ENCODE peak calls at places on chromosomes 13 and 19, in four cellular contexts. One of them, this sample, is unnamed.

GRCh38 chr19:34556500-34556899 is 74.9 kb downstream of the WTIP start:
- DNase-seq in right lobe of liver: no peak
- DNase-seq in left ventricle myocardium inferior: no peak
- DNase-seq in endothelial cell: peak
- DNase-seq in this sample: peak

GRCh38 chr19:4183967-4184717 is 1.7 kb downstream of the ANKRD24 start:
- DNase-seq in endothelial cell: no peak
- DNase-seq in left ventricle myocardium inferior: no peak
- DNase-seq in right lobe of liver: peak
- DNase-seq in this sample: no peak

GRCh38 chr13:31930901-31931522 is 100.6 kb upstream of the FRY start:
- DNase-seq in endothelial cell: no peak
- DNase-seq in left ventricle myocardium inferior: no peak
- DNase-seq in right lobe of liver: no peak
- DNase-seq in this sample: no peak

GRCh38 chr13:51125495-51126226 is 14.6 kb upstream of the C13orf42 start:
- DNase-seq in endothelial cell: peak
- DNase-seq in right lobe of liver: no peak
- DNase-seq in left ventricle myocardium inferior: peak
- DNase-seq in this sample: peak

GRCh38 chr13:40982772-40983171 is 36.3 kb downstream of the ELF1 start:
- DNase-seq in left ventricle myocardium inferior: no peak
- DNase-seq in endothelial cell: peak
- DNase-seq in right lobe of liver: no peak
- DNase-seq in this sample: peak

GRCh38 chr19:41889896-41890295 is 6.9 kb downstream of the ARHGEF1 start:
- DNase-seq in endothelial cell: no peak
- DNase-seq in right lobe of liver: no peak
- DNase-seq in left ventricle myocardium inferior: no peak
- DNase-seq in this sample: no peak

GRCh38 chr19:31271569-31271911 is 77.7 kb downstream of the TSHZ3 start:
- DNase-seq in endothelial cell: no peak
- DNase-seq in left ventricle myocardium inferior: no peak
- DNase-seq in right lobe of liver: no peak
- DNase-seq in this sample: no peak

GRCh38 chr19:18431351-18432197 is 6.4 kb downstream of the ISYNA1 start:
- DNase-seq in right lobe of liver: no peak
- DNase-seq in endothelial cell: no peak
- DNase-seq in left ventricle myocardium inferior: no peak
- DNase-seq in this sample: no peak

GRCh38 chr13:36131931-36132297 is 732 bp upstream of the DCLK1 start:
- DNase-seq in right lobe of liver: no peak
- DNase-seq in endothelial cell: no peak
- DNase-seq in left ventricle myocardium inferior: peak
- DNase-seq in this sample: peak

GRCh38 chr19:54317965-54318240 is 4.9 kb upstream of the LILRA5 start:
- DNase-seq in right lobe of liver: no peak
- DNase-seq in left ventricle myocardium inferior: no peak
- DNase-seq in endothelial cell: no peak
- DNase-seq in this sample: no peak

GRCh38 chr13:99281811-99282263 is 23.7 kb upstream of the GPR18 start:
- DNase-seq in right lobe of liver: peak
- DNase-seq in endothelial cell: no peak
- DNase-seq in left ventricle myocardium inferior: peak
- DNase-seq in this sample: peak

GRCh38 chr13:37627428-37627827 is 28.9 kb upstream of the POSTN start:
- DNase-seq in right lobe of liver: no peak
- DNase-seq in endothelial cell: no peak
- DNase-seq in left ventricle myocardium inferior: no peak
- DNase-seq in this sample: no peak

GRCh38 chr13:53010374-53011105 is 18.1 kb upstream of the OLFM4 start:
- DNase-seq in right lobe of liver: no peak
- DNase-seq in left ventricle myocardium inferior: no peak
- DNase-seq in endothelial cell: no peak
- DNase-seq in this sample: no peak

GRCh38 chr13:97125810-97126738 is 96.1 kb upstream of the MBNL2 start:
- DNase-seq in left ventricle myocardium inferior: peak
- DNase-seq in right lobe of liver: no peak
- DNase-seq in endothelial cell: no peak
- DNase-seq in this sample: peak

GRCh38 chr19:2122251-2122650 is 25.5 kb downstream of the IZUMO4 start:
- DNase-seq in right lobe of liver: no peak
- DNase-seq in left ventricle myocardium inferior: no peak
- DNase-seq in endothelial cell: no peak
- DNase-seq in this sample: no peak

GRCh38 chr13:98454389-98454881 is 122.5 kb downstream of the STK24 start:
- DNase-seq in right lobe of liver: no peak
- DNase-seq in left ventricle myocardium inferior: no peak
- DNase-seq in endothelial cell: no peak
- DNase-seq in this sample: peak

GRCh38 chr13:113949546-113949945 is 24.3 kb downstream of the C13orf46 start:
- DNase-seq in endothelial cell: no peak
- DNase-seq in left ventricle myocardium inferior: peak
- DNase-seq in right lobe of liver: peak
- DNase-seq in this sample: no peak

GRCh38 chr13:99657848-99658265 is 156.6 kb downstream of the TM9SF2 start:
- DNase-seq in left ventricle myocardium inferior: peak
- DNase-seq in endothelial cell: peak
- DNase-seq in right lobe of liver: peak
- DNase-seq in this sample: peak

GRCh38 chr13:111344471-111345191 is 24.2 kb downstream of the TEX29 start:
- DNase-seq in right lobe of liver: no peak
- DNase-seq in left ventricle myocardium inferior: no peak
- DNase-seq in endothelial cell: peak
- DNase-seq in this sample: peak

GRCh38 chr13:114219406-114219805 is 15.3 kb upstream of the CDC16 start:
- DNase-seq in left ventricle myocardium inferior: no peak
- DNase-seq in right lobe of liver: no peak
- DNase-seq in endothelial cell: no peak
- DNase-seq in this sample: no peak

GRCh38 chr19:49272204-49272603 is 52.8 kb downstream of the SLC6A16 start:
- DNase-seq in left ventricle myocardium inferior: no peak
- DNase-seq in endothelial cell: no peak
- DNase-seq in right lobe of liver: no peak
- DNase-seq in this sample: peak

GRCh38 chr19:15195987-15196682 is 4.7 kb downstream of the NOTCH3 start:
- DNase-seq in right lobe of liver: no peak
- DNase-seq in endothelial cell: no peak
- DNase-seq in left ventricle myocardium inferior: no peak
- DNase-seq in this sample: no peak

GRCh38 chr19:18847516-18848463 is 16.0 kb downstream of the UPF1 start:
- DNase-seq in left ventricle myocardium inferior: no peak
- DNase-seq in endothelial cell: no peak
- DNase-seq in right lobe of liver: no peak
- DNase-seq in this sample: peak

GRCh38 chr19:30263719-30264440 is 108.3 kb upstream of the ZNF536 start:
- DNase-seq in endothelial cell: no peak
- DNase-seq in right lobe of liver: no peak
- DNase-seq in left ventricle myocardium inferior: no peak
- DNase-seq in this sample: peak

GRCh38 chr13:110264685-110265275 is 42.2 kb downstream of the COL4A1 start:
- DNase-seq in left ventricle myocardium inferior: no peak
- DNase-seq in right lobe of liver: no peak
- DNase-seq in endothelial cell: no peak
- DNase-seq in this sample: no peak

GRCh38 chr19:45402469-45403070 is 2.3 kb downstream of the PPP1R13L start:
- DNase-seq in left ventricle myocardium inferior: peak
- DNase-seq in endothelial cell: peak
- DNase-seq in right lobe of liver: peak
- DNase-seq in this sample: peak

GRCh38 chr13:90732049-90732448 is 615.4 kb upstream of the MIR17HG start:
- DNase-seq in left ventricle myocardium inferior: no peak
- DNase-seq in right lobe of liver: no peak
- DNase-seq in endothelial cell: peak
- DNase-seq in this sample: no peak

GRCh38 chr19:29841559-29842367 is 30.0 kb downstream of the CCNE1 start:
- DNase-seq in left ventricle myocardium inferior: no peak
- DNase-seq in right lobe of liver: no peak
- DNase-seq in endothelial cell: no peak
- DNase-seq in this sample: no peak

DNA sequence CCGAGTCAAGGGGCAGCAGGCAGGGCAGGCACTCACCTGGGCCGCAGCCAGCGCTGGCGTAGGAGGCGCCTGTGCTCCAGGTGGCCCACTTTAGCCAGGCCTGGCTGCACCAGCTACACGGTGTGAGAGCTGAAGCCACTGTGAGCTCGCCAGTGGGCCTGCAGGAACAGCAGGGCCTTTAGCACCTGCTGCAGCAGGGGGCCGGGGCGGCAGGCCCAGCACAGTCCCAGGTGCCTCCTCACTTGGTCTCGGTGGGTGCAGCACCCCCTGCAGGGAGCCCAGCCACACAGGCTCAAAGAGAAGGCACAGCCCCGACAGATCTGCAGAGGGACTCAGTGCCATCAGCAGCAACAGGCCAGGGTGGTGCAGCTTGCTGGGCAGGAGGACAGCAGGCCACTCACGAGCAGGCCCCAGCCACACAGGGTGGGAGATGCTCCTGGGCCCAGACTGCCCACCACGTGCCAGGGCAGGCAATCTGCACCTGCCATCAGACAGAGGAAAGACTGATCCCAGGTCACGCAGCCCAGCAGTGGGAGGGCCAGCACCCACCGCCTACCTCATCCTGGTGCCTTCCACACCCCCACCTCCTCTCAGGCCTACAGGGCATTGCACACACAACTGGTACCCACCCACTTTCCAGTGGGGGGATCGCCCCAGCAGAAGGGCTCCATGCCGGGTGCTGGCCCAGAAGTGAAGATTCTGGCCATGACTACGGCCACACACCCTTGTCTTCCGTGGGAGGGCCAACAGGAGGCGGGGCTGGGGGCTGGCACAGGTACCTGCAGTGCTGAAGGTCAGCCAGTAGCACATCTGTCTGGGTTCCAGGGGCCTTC is 15.8 kb downstream of the ARHGAP33 start:
- DNase-seq in endothelial cell: no peak
- DNase-seq in left ventricle myocardium inferior: no peak
- DNase-seq in right lobe of liver: no peak
- DNase-seq in this sample: no peak
- TF ChIP-seq CTCF in endothelial cell: peak
- TF ChIP-seq CTCF in left ventricle myocardium inferior: peak
- TF ChIP-seq CTCF in right lobe of liver: no peak
- TF ChIP-seq CTCF in this sample: no peak

DNA sequence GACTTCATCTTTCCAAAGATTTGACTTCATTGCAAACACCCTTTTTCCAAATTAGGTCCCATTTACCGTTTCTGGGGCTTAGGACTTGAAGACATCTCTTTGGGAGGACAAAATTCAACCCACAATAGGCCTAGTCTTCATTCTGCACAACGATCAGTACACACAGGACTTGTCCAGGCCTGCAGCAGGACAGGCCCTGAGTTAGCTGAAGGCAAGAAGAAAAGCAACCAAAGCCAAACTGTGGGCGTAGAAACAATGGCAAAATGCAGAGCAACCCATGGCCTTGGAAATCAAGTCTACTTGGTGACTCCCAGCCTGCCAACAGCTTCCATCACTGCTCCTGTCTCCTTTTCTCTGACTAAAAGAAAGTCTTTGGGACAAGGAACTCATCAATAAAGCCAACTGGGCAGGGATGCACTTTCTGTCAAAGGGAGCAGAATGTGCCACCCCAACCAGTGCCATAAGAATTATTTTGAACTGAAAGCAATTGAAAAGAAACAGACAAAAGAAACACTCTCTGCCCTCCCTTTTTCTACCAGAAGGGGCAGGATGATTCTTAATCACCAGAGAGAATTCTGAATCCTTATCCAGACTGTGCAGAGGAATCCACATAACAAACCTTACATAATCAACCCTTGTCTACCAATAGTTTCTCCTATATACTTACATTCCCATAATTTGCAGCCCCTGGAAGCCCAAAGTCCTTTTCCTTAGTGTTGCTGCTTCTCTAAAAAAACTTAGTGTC is 520.9 kb upstream of the NBEA start:
- DNase-seq in endothelial cell: no peak
- DNase-seq in left ventricle myocardium inferior: no peak
- DNase-seq in right lobe of liver: no peak
- DNase-seq in this sample: no peak
- TF ChIP-seq CTCF in endothelial cell: peak
- TF ChIP-seq CTCF in left ventricle myocardium inferior: no peak
- TF ChIP-seq CTCF in right lobe of liver: no peak
- TF ChIP-seq CTCF in this sample: no peak

DNA sequence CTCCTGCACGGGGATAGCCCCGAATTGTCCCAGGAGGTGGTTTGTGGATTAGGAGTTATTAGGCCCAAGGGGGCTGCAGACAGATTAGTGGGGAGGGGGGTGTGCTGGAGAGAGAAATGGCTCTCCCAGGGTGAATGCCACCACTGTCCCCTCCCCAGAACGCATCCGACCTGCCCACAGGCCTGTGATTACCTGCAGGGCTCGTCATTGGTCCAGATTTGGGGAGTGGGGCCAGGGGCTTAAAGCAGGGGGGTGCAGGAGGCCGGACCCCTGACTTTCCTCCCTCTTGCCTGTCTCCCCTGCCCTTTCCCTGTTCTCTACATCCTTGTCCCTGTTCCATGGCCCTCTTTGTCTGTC is 1.2 kb downstream of the NRTN start:
- DNase-seq in left ventricle myocardium inferior: no peak
- DNase-seq in endothelial cell: no peak
- DNase-seq in right lobe of liver: no peak
- DNase-seq in this sample: no peak
- TF ChIP-seq CTCF in left ventricle myocardium inferior: no peak
- TF ChIP-seq CTCF in endothelial cell: peak
- TF ChIP-seq CTCF in right lobe of liver: no peak
- TF ChIP-seq CTCF in this sample: no peak

GRCh38 chr19:38956264-38956663 is 19.3 kb downstream of the FBXO17 start:
- DNase-seq in right lobe of liver: no peak
- DNase-seq in endothelial cell: no peak
- DNase-seq in left ventricle myocardium inferior: no peak
- DNase-seq in this sample: no peak

GRCh38 chr19:38951187-38951586 is 20.4 kb downstream of the MRPS12 start:
- DNase-seq in endothelial cell: no peak
- DNase-seq in right lobe of liver: peak
- DNase-seq in left ventricle myocardium inferior: no peak
- DNase-seq in this sample: no peak

GRCh38 chr19:38949580-38950367 is 19.0 kb downstream of the MRPS12 start:
- DNase-seq in right lobe of liver: peak
- DNase-seq in endothelial cell: peak
- DNase-seq in left ventricle myocardium inferior: peak
- DNase-seq in this sample: peak

GRCh38 chr19:38952395-38953165 is 21.8 kb downstream of the MRPS12 start:
- DNase-seq in endothelial cell: peak
- DNase-seq in left ventricle myocardium inferior: no peak
- DNase-seq in right lobe of liver: peak
- DNase-seq in this sample: no peak

DNA sequence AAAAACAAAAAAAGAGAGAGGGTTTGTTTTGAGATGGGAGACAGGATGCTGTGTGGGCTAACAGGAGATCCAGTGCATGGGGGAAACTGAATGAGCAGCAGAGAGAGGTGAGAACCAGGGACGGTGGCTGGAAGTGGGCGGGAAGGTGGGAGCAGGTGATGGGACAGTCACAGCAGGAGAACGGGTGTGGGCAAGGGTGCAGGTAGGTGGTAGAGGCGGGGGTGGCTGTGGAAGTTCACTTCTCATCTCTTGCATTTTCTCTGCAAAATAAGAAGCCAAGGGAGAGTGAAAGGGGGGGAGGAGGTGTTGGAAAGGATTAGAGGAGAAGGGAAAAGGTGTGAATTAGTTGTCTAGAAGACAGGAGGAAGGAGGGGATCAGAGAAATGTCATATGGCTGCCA is 21.9 kb downstream of the FBXO17 start:
- DNase-seq in endothelial cell: no peak
- DNase-seq in left ventricle myocardium inferior: no peak
- DNase-seq in right lobe of liver: no peak
- DNase-seq in this sample: no peak
- TF ChIP-seq CTCF in endothelial cell: no peak
- TF ChIP-seq CTCF in left ventricle myocardium inferior: no peak
- TF ChIP-seq CTCF in right lobe of liver: no peak
- TF ChIP-seq CTCF in this sample: no peak

GRCh38 chr13:26037302-26037701 is 14.5 kb downstream of the SHISA2 start:
- DNase-seq in left ventricle myocardium inferior: no peak
- DNase-seq in endothelial cell: peak
- DNase-seq in right lobe of liver: no peak
- DNase-seq in this sample: no peak
- TF ChIP-seq CTCF in left ventricle myocardium inferior: peak
- TF ChIP-seq CTCF in endothelial cell: peak
- TF ChIP-seq CTCF in right lobe of liver: peak
- TF ChIP-seq CTCF in this sample: peak

This sample was measured in AG10803.